ENCODE peak calls at places on chromosomes 2 and 18, in eight cellular contexts. R is astrocyte of the spinal cord, J is uterus, K is glutamatergic neuron, Y is nephron progenitor cell, E is cardiac muscle cell, W is GM06990, T is GM13977. Q is an unnamed sample.

GRCh38 chr2:145960479-145961163 is 1440.7 kb upstream of the ZEB2 start:
- DNase-seq in R (no peak), J (no peak), K (no peak), Y (no peak), E (no peak), W (no peak), T (no peak), Q (no peak)

GRCh38 chr2:106180602-106181001 is 13.5 kb downstream of the UXS1 start:
- DNase-seq in R (no peak), J (no peak), K (no peak), Y (no peak), E (no peak), W (no peak), T (no peak), Q (no peak)

GRCh38 chr2:231306791-231307440 is 88.6 kb upstream of the B3GNT7 start:
- DNase-seq in R (no peak), J (no peak), K (no peak), Y (no peak), E (no peak), W (no peak), T (no peak), Q (no peak)

GRCh38 chr2:145020694-145021093 is 500.8 kb upstream of the ZEB2 start:
- DNase-seq in R (no peak), J (no peak), K (no peak), Y (no peak), E (no peak), W (no peak), T (no peak), Q (no peak)

GRCh38 chr2:169141713-169142352 is 72.5 kb downstream of the DHRS9 start:
- DNase-seq in R (peak), J (peak), K (peak), Y (peak), E (peak), W (no peak), T (peak), Q (peak)

GRCh38 chr2:105772362-105772761 is 27.6 kb downstream of the NCK2 start:
- DNase-seq in R (no peak), J (no peak), K (no peak), Y (no peak), E (no peak), W (no peak), T (no peak), Q (no peak)

GRCh38 chr2:7919510-7919909 is 762.3 kb upstream of the ID2 start:
- DNase-seq in R (no peak), J (no peak), K (no peak), Y (no peak), E (no peak), W (no peak), T (no peak), Q (no peak)

GRCh38 chr2:69424410-69424809 is 12.8 kb downstream of the NFU1 start:
- DNase-seq in R (no peak), J (no peak), K (no peak), Y (no peak), E (no peak), W (no peak), T (no peak), Q (no peak)

GRCh38 chr2:240235149-240235803 is 94.8 kb upstream of the OTOS start:
- DNase-seq in R (no peak), J (peak), K (no peak), Y (no peak), E (no peak), W (no peak), T (no peak), Q (no peak)

GRCh38 chr2:222000326-222000725 is 298.5 kb downstream of the PAX3 start:
- DNase-seq in R (peak), J (no peak), K (no peak), Y (no peak), E (no peak), W (no peak), T (no peak), Q (no peak)

GRCh38 chr2:233761040-233761769 is 1.1 kb downstream of the UGT1A1 start:
- DNase-seq in R (no peak), J (no peak), K (no peak), Y (no peak), E (no peak), W (no peak), T (no peak), Q (no peak)

GRCh38 chr2:46887028-46887885 is 28.3 kb downstream of the MCFD2 start:
- DNase-seq in R (peak), J (no peak), K (no peak), Y (no peak), E (no peak), W (no peak), T (no peak), Q (no peak)

GRCh38 chr2:106561803-106562202 is 74.6 kb downstream of the CD8B2 start:
- DNase-seq in R (no peak), J (no peak), K (no peak), Y (no peak), E (no peak), W (no peak), T (no peak), Q (no peak)

GRCh38 chr2:9110893-9111569 is 95.6 kb upstream of the ASAP2 start:
- DNase-seq in R (peak), J (no peak), K (peak), Y (peak), E (peak), W (no peak), T (no peak), Q (peak)

GRCh38 chr2:67389286-67389685 is 7.8 kb upstream of the ETAA1 start:
- DNase-seq in R (peak), J (no peak), K (no peak), Y (no peak), E (no peak), W (no peak), T (no peak), Q (no peak)

GRCh38 chr18:6284300-6284699 is 130.4 kb downstream of the L3MBTL4 start:
- DNase-seq in R (no peak), J (no peak), K (no peak), Y (no peak), E (no peak), W (no peak), T (no peak), Q (no peak)

GRCh38 chr18:23453657-23454011 is 547 bp downstream of the RIOK3 start:
- DNase-seq in R (peak), J (no peak), K (no peak), Y (no peak), E (no peak), W (no peak), T (no peak), Q (no peak)

GRCh38 chr18:33839452-33840225 is 261.6 kb downstream of the ASXL3 start:
- DNase-seq in R (peak), J (no peak), K (no peak), Y (peak), E (peak), W (peak), T (peak), Q (peak)

GRCh38 chr18:39105095-39105494 is 1539.5 kb upstream of the CELF4 start:
- DNase-seq in R (no peak), J (no peak), K (peak), Y (no peak), E (peak), W (no peak), T (no peak), Q (no peak)

GRCh38 chr2:115650827-115651226 is 1208.4 kb downstream of the DPP10 start:
- DNase-seq in R (no peak), J (no peak), K (no peak), Y (no peak), E (peak), W (no peak), T (no peak), Q (no peak)

GRCh38 chr2:174039551-174040416 is 74.6 kb upstream of the SP3 start:
- DNase-seq in R (peak), J (peak), K (peak), Y (peak), E (peak), W (peak), T (peak), Q (peak)

DNA sequence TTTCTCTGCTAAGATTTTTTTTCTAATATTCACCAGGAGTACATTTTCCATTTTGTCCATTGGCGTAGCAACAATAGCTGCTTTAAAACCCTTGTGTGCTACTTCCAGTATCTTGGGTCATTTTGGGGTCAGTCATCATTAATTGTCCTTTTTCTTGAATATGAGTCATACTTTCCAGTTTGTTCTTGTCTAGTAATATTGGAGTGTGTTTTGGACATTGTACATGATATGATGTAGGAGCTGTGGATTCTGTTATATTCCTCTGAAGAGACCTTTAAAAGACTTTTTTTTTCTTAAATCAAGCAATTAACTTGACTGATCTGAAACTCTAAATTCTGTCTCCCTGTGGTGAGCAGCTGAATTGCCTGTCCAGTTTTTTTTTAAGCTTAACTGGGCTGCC is 40.8 kb downstream of the AGPS start:
- DNase-seq in R (peak), J (no peak), K (no peak), Y (no peak), E (no peak), W (no peak), T (no peak), Q (no peak)
- TF ChIP-seq CTCF in R (no peak), J (no peak), K (no peak), Y (no peak), E (no peak), W (no peak), T (no peak), Q (no peak)

DNA sequence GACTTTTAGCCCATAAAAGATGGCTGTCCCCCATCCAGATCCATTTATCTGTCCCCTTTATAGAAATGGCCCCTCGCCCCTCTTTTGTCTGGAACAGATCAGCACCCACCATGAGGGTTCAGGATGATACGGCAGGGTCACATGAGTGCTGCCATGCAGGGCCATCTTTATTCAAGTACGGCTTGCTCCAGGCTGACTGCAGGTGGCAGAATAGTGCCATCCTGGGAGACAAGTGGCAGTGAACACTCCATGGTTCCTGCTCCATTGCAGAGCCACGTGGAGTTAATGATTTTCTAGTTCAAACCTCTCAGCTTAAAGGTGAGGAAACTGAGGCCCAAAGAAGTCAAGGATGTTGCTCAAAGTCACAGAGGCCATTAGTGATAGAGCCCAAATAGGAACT is 180.6 kb downstream of the CLIP4 start:
- DNase-seq in R (no peak), J (no peak), K (peak), Y (peak), E (peak), W (no peak), T (no peak), Q (peak)
- TF ChIP-seq CTCF in R (peak), J (no peak), K (no peak), Y (no peak), E (no peak), W (peak), T (no peak), Q (peak)

GRCh38 chr2:52613064-52613463 is 1154.5 kb upstream of the CHAC2 start:
- DNase-seq in R (no peak), J (no peak), K (no peak), Y (no peak), E (peak), W (no peak), T (no peak), Q (peak)
- TF ChIP-seq CTCF in R (no peak), J (no peak), K (no peak), Y (no peak), E (no peak), W (no peak), T (no peak), Q (no peak)

GRCh38 chr2:166112193-166112605 is 15.6 kb downstream of the SCN1A start:
- DNase-seq in R (peak), J (no peak), K (no peak), Y (no peak), E (no peak), W (no peak), T (no peak), Q (no peak)

GRCh38 chr2:166104084-166104483 is 23.7 kb downstream of the SCN1A start:
- DNase-seq in R (no peak), J (no peak), K (no peak), Y (no peak), E (no peak), W (no peak), T (no peak), Q (no peak)

GRCh38 chr2:166104773-166105172 is 23.0 kb downstream of the SCN1A start:
- DNase-seq in R (no peak), J (no peak), K (no peak), Y (no peak), E (no peak), W (no peak), T (no peak), Q (no peak)

DNA sequence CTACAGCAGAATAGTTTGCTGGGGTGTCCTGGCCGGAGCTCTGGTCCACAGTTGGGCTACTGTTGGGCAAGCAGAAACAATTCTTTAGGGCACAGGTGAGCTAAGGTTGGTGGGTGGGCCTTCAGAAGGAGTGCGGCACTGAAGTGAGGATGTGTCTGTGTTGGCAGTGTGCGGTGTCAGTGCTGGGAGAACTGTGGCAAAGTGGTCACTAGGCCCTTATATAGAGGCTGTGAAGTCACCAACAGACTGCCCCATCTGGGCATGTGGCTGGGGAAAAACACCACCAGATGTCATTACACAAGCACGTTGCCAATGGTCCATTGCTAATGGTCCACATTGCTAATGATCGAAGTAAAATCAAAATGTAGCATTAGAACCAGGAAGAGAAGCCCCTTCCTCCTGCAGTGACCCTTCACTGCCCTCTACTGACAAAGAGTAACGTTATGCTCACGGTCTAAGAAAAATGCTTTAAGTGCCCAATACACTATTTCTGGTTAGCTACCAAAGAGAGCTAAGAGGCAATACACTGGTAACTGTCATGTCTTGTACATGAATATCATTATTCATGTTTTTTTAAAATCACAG is 21.3 kb downstream of the SCN1A start:
- DNase-seq in R (peak), J (no peak), K (peak), Y (peak), E (peak), W (no peak), T (no peak), Q (peak)
- TF ChIP-seq CTCF in R (peak), J (no peak), K (peak), Y (peak), E (peak), W (peak), T (peak), Q (no peak)

DNA sequence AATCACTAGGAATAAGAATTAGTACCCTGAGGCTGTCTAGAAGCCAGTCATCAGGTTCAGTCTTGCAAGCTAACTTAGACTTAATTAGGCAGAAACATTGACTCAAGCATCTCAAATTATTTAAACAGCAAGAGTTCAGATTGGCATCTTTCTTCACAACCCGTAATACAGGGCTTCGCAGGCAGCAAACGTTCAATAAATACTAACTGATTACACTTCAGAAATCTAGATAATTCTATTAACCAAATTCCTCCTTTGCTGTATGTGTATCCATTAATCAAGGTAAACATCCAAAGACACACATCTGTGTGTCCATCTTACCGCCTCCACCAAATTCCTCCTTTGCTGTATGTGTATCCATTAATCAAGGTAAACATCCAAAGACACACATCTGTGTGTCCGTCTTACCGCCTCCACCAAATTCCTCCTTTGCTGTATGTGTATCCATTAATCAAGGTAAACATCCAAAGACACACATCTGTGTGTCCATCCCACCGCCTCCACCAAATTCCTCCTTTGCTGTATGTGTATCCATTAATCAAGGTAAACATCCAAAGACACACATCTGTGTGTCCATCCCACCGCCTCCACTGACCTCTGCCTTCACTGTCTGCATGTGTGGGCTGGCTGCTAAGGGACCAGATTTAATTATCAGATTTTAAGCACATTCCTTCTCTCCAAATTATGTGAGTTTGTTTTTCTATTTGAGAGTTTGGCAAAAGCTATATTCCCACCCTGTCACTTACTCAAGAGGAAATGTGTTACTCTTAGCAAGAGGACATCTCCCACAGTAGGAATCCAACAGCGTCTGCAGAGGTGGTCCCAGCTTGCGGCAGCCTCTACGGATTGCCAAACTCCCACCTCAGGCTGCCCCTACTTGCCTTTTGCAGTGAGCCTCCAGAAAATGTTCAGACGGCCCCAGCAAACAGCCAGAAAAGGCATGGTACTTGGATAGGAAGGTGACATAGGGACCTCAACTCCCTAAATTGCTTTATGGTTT is 158.8 kb downstream of the SUCLG1 start:
- DNase-seq in R (no peak), J (no peak), K (no peak), Y (no peak), E (no peak), W (no peak), T (no peak), Q (no peak)
- TF ChIP-seq CTCF in R (no peak), J (no peak), K (no peak), Y (no peak), E (no peak), W (no peak), T (no peak), Q (no peak)

Q was measured in endothelial cell.